ENCODE peak calls at places on chromosomes 2 and 18, in four cellular contexts. F, A, R and C are unnamed samples.

GRCh38 chr2:224145751-224146355 is 106.8 kb upstream of the SERPINE2 start:
- DNase-seq in A (peak; percentile 75), F (no peak), R (peak; percentile 98), C (no peak)

GRCh38 chr2:20623241-20623640 is 27.7 kb downstream of the HS1BP3 start:
- DNase-seq in R (no peak), A (no peak), F (no peak), C (no peak)

GRCh38 chr2:240611601-240612210 is 13.6 kb upstream of the GPR35 start:
- DNase-seq in F (no peak), R (no peak), A (no peak), C (no peak)

GRCh38 chr2:240021488-240022104 is 3.5 kb downstream of the NDUFA10 start:
- DNase-seq in F (peak; percentile 52), R (peak; percentile 79), A (peak; percentile 28), C (peak; percentile 43)

GRCh38 chr2:241636983-241637232 is at the start of gene THAP4:
- DNase-seq in F (peak; percentile 81), A (no peak), R (no peak), C (no peak)

GRCh38 chr2:27261241-27261925 is 1.5 kb downstream of the SLC30A3 start:
- DNase-seq in R (no peak), A (no peak), F (no peak), C (no peak)

GRCh38 chr2:239910851-239911629 is 114.1 kb downstream of the NDUFA10 start:
- DNase-seq in F (no peak), R (no peak), A (no peak), C (no peak)

GRCh38 chr2:180983468-180984388 is 3.3 kb downstream of the UBE2E3 start:
- DNase-seq in R (peak; percentile 77), A (peak; percentile 39), F (peak; percentile 25), C (no peak)

GRCh38 chr2:6958616-6959235 is 41.5 kb downstream of the RNF144A start:
- DNase-seq in R (no peak), F (no peak), A (no peak), C (no peak)

GRCh38 chr2:71937401-71937800 is 210.3 kb downstream of the CYP26B1 start:
- DNase-seq in F (no peak), A (no peak), R (no peak), C (no peak)

GRCh38 chr2:201320701-201321100 is 36.4 kb downstream of the FLACC1 start:
- DNase-seq in A (no peak), F (no peak), R (no peak), C (no peak)

GRCh38 chr18:23330423-23330822 is 122.7 kb upstream of the RIOK3 start:
- DNase-seq in R (no peak), F (no peak), A (no peak), C (no peak)

GRCh38 chr18:58263055-58263732 is 219.2 kb downstream of the NEDD4L start:
- DNase-seq in F (no peak), A (peak; percentile 22), R (no peak), C (peak; percentile 17)

GRCh38 chr2:63790913-63791312 is 50.8 kb upstream of the UGP2 start:
- DNase-seq in R (no peak), F (no peak), A (no peak), C (no peak)

GRCh38 chr2:190891913-190892312 is 11.3 kb downstream of the GLS start:
- DNase-seq in F (no peak), R (no peak), A (no peak), C (no peak)

GRCh38 chr2:1723397-1724042 is 20.8 kb downstream of the PXDN start:
- DNase-seq in R (no peak), A (no peak), F (no peak), C (no peak)

GRCh38 chr2:195563857-195564512 is 93.0 kb upstream of the SLC39A10 start:
- DNase-seq in A (no peak), F (no peak), R (no peak), C (no peak)

GRCh38 chr18:9104244-9104901 is 1.9 kb downstream of the NDUFV2 start:
- DNase-seq in R (no peak), F (no peak), A (no peak), C (no peak)

GRCh38 chr2:71882949-71883472 is 264.7 kb downstream of the CYP26B1 start:
- DNase-seq in F (peak; percentile 93), R (peak; percentile 94), A (peak; percentile 21), C (no peak)

GRCh38 chr2:239308696-239309397 is 92.0 kb downstream of the HDAC4 start:
- DNase-seq in F (no peak), A (no peak), R (no peak), C (no peak)

GRCh38 chr2:161136696-161137324 is 23.4 kb upstream of the TANK start:
- DNase-seq in R (no peak), F (no peak), A (peak; percentile 44), C (no peak)

GRCh38 chr2:237156131-237156856 is 70.6 kb downstream of the COPS8 start:
- DNase-seq in A (no peak), R (no peak), F (no peak), C (no peak)

GRCh38 chr18:46310258-46310657 is 206.1 kb downstream of the HAUS1 start:
- DNase-seq in A (no peak), R (no peak), F (no peak), C (no peak)

GRCh38 chr18:37742436-37742835 is 176.8 kb upstream of the CELF4 start:
- DNase-seq in F (no peak), A (no peak), R (no peak), C (no peak)

GRCh38 chr2:239302808-239303557 is 97.8 kb downstream of the HDAC4 start:
- DNase-seq in R (no peak), F (no peak), A (no peak), C (no peak)

GRCh38 chr2:219758907-219759680 is 131.7 kb downstream of the SLC4A3 start:
- DNase-seq in A (no peak), R (no peak), F (no peak), C (no peak)

GRCh38 chr2:177242136-177242987 is 22.2 kb downstream of the NFE2L2 start:
- DNase-seq in A (peak; percentile 83), F (peak; percentile 44), R (peak; percentile 70), C (peak; percentile 84)

GRCh38 chr2:1685957-1686783 is 58.1 kb downstream of the PXDN start:
- DNase-seq in A (no peak), F (no peak), R (no peak), C (no peak)

GRCh38 chr18:54828986-54829385 is 709 bp downstream of the RAB27B start:
- DNase-seq in R (no peak), F (no peak), A (no peak), C (no peak)

GRCh38 chr2:96131818-96132745 is 6.2 kb downstream of the ASTL start:
- DNase-seq in A (no peak), F (no peak), R (no peak), C (no peak)

GRCh38 chr2:69243652-69244051 is 143.4 kb downstream of the GFPT1 start:
- DNase-seq in R (no peak), A (no peak), F (no peak), C (no peak)

GRCh38 chr18:5596585-5596984 is 52.8 kb upstream of the EPB41L3 start:
- DNase-seq in F (no peak), A (no peak), R (no peak), C (no peak)

GRCh38 chr2:1676913-1677832 is 67.1 kb downstream of the PXDN start:
- DNase-seq in A (no peak), F (no peak), R (no peak), C (no peak)

GRCh38 chr2:200860092-200860795 is 4.2 kb downstream of the CLK1 start:
- DNase-seq in F (peak; percentile 15), A (no peak), R (no peak), C (no peak)

GRCh38 chr2:113053666-113054435 is 1.2 kb upstream of the IL36B start:
- DNase-seq in A (no peak), R (no peak), F (no peak), C (no peak)

GRCh38 chr2:10876963-10877362 is 34.8 kb upstream of the KCNF1 start:
- DNase-seq in F (no peak), A (no peak), R (no peak), C (no peak)

GRCh38 chr2:10879159-10879558 is 32.6 kb upstream of the KCNF1 start:
- DNase-seq in A (no peak), R (no peak), F (no peak), C (no peak)

GRCh38 chr2:10878268-10878915 is 33.3 kb upstream of the KCNF1 start:
- DNase-seq in F (no peak), A (no peak), R (no peak), C (no peak)

GRCh38 chr2:10876394-10876793 is 35.3 kb upstream of the KCNF1 start:
- DNase-seq in R (no peak), F (no peak), A (no peak), C (no peak)

DNA sequence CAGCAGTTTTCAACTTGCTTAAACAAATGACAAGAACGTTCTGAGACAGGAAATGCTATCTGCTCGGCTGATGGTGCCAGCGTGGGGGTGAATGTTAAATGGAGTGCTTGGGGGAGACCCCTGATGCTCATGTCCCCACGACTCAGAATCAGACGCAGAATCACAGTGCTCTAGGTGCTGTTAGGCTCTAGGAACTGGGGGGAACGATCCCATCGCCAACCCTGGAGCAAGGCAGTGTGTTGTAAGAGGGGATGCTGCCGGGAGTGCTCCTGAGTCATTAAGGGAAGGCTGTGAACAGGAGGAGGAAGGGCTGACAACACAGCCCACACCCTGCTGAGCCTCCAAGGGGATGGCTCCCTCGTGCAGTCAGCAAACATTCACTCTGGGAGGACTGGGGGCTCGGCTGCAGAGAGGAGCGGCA is 34.0 kb upstream of the KCNF1 start:
- DNase-seq in F (no peak), A (no peak), R (no peak), C (no peak)
- TF ChIP-seq TCF7L2 in F (no peak), A (no peak), R (no peak), C (no peak)

GRCh38 chr18:49656098-49656591 is 94.3 kb downstream of the LIPG start:
- DNase-seq in F (no peak), R (no peak), A (peak; percentile 97), C (peak; percentile 79)
- TF ChIP-seq SIN3A in F (no peak), R (no peak), A (peak; percentile 98), C (no peak)

GRCh38 chr2:158745866-158746382 is 49.2 kb upstream of the DAPL1 start:
- DNase-seq in F (no peak), A (no peak), R (no peak), C (no peak)
- TF ChIP-seq CTCF in F (no peak), A (peak; percentile 9), R (no peak), C (peak; percentile 46)

GRCh38 chr2:176161817-176162626 is 4.9 kb downstream of the HOXD3 start:
- DNase-seq in R (no peak), F (no peak), A (no peak), C (no peak)
- TF ChIP-seq TCF7L2 in R (no peak), F (no peak), A (no peak), C (no peak)

GRCh38 chr2:235000426-235001236 is 48.8 kb downstream of the SH3BP4 start:
- DNase-seq in A (no peak), F (no peak), R (peak; percentile 90), C (no peak)

GRCh38 chr2:234999740-235000425 is 48.1 kb downstream of the SH3BP4 start:
- DNase-seq in F (no peak), A (no peak), R (no peak), C (no peak)

GRCh38 chr2:234997389-234997788 is 45.6 kb downstream of the SH3BP4 start:
- DNase-seq in A (no peak), R (no peak), F (no peak), C (no peak)

GRCh38 chr2:234996467-234997270 is 44.9 kb downstream of the SH3BP4 start:
- DNase-seq in R (peak; percentile 86), A (no peak), F (no peak), C (no peak)

GRCh38 chr2:234998404-234999211 is 46.8 kb downstream of the SH3BP4 start:
- DNase-seq in R (peak; percentile 89), A (no peak), F (no peak), C (no peak)
- TF ChIP-seq SIN3A in R (no peak), A (no peak), F (no peak), C (no peak)